ENCODE peak calls at places on chromosome 6, in four cellular contexts. T is mucosa of gallbladder, H is glomerular endothelial cell, J is 8988T. C is an unnamed sample.

GRCh38 chr6:105795913-105796517 is 290.1 kb upstream of the PRDM1 start:
- DNase-seq in H (no peak), J (no peak), T (no peak), C (no peak)

GRCh38 chr6:142927904-142928303 is 17.1 kb downstream of the HIVEP2 start:
- DNase-seq in J (no peak), T (no peak), H (no peak), C (no peak)

GRCh38 chr6:52551483-52552277 is 25.2 kb downstream of the TRAM2 start:
- DNase-seq in H (no peak), T (peak), J (peak), C (peak)

GRCh38 chr6:113371106-113371505 is 486.0 kb upstream of the MARCKS start:
- DNase-seq in H (no peak), J (no peak), T (no peak), C (no peak)

GRCh38 chr6:144824018-144824417 is 538.9 kb downstream of the UTRN start:
- DNase-seq in T (no peak), H (no peak), J (no peak), C (no peak)

GRCh38 chr6:31737315-31738047 is 1.2 kb upstream of the CLIC1 start:
- DNase-seq in T (no peak), H (no peak), J (no peak), C (peak)

GRCh38 chr6:298233-299049 is 6.2 kb downstream of the DUSP22 start:
- DNase-seq in J (no peak), T (no peak), H (no peak), C (no peak)

GRCh38 chr6:7467007-7467897 is 74.2 kb upstream of the DSP start:
- DNase-seq in T (no peak), J (no peak), H (no peak), C (peak)

GRCh38 chr6:331622-332521 is 39.6 kb downstream of the DUSP22 start:
- DNase-seq in T (no peak), J (no peak), H (no peak), C (no peak)

GRCh38 chr6:12576389-12576788 is 140.2 kb upstream of the PHACTR1 start:
- DNase-seq in J (no peak), T (no peak), H (no peak), C (no peak)

GRCh38 chr6:113672691-113673149 is 184.4 kb upstream of the MARCKS start:
- DNase-seq in T (peak), J (no peak), H (no peak), C (peak)

GRCh38 chr6:80872194-80872950 is 765.9 kb downstream of the BCKDHB start:
- DNase-seq in J (no peak), H (no peak), T (no peak), C (no peak)

GRCh38 chr6:4808396-4808795 is 32.2 kb downstream of the CDYL start:
- DNase-seq in J (no peak), T (no peak), H (no peak), C (no peak)

GRCh38 chr6:126660376-126660775 is 320.5 kb downstream of the CENPW start:
- DNase-seq in J (no peak), H (no peak), T (no peak), C (no peak)

GRCh38 chr6:41578714-41579610 is 32.8 kb downstream of the FOXP4 start:
- DNase-seq in J (no peak), T (no peak), H (no peak), C (no peak)

GRCh38 chr6:147217840-147218404 is 13.7 kb downstream of the STXBP5 start:
- DNase-seq in H (no peak), J (no peak), T (no peak), C (no peak)

GRCh38 chr6:149483302-149483701 is 1.5 kb downstream of the ZC3H12D start:
- DNase-seq in H (no peak), J (no peak), T (no peak), C (no peak)

GRCh38 chr6:36563237-36563927 is 16.1 kb upstream of the STK38 start:
- DNase-seq in J (no peak), H (no peak), T (no peak), C (no peak)

GRCh38 chr6:46380152-46380807 is 111.0 kb downstream of the RCAN2 start:
- DNase-seq in J (no peak), H (no peak), T (no peak), C (peak)

GRCh38 chr6:4668271-4669179 is 107.7 kb upstream of the CDYL start:
- DNase-seq in H (no peak), J (no peak), T (no peak), C (peak)

GRCh38 chr6:156427345-156427744 is 349.8 kb upstream of the ARID1B start:
- DNase-seq in H (no peak), T (no peak), J (no peak), C (peak)

GRCh38 chr6:14365393-14365792 is 247.8 kb downstream of the CD83 start:
- DNase-seq in J (no peak), H (no peak), T (no peak), C (no peak)

GRCh38 chr6:88562737-88563625 is 396.8 kb upstream of the CNR1 start:
- DNase-seq in J (no peak), H (no peak), T (no peak), C (no peak)

GRCh38 chr6:152268846-152269442 is 368.2 kb downstream of the SYNE1 start:
- DNase-seq in H (no peak), J (no peak), T (no peak), C (no peak)

GRCh38 chr6:80094017-80094416 is 12.5 kb upstream of the BCKDHB start:
- DNase-seq in H (no peak), J (no peak), T (no peak), C (no peak)

GRCh38 chr6:132813173-132813856 is 1.1 kb upstream of the RPS12 start:
- DNase-seq in J (no peak), T (peak), H (no peak), C (peak)

GRCh38 chr6:118669561-118669960 is 18.2 kb upstream of the CEP85L start:
- DNase-seq in J (no peak), T (no peak), H (no peak), C (no peak)

GRCh38 chr6:106369739-106370138 is 9.2 kb downstream of the CRYBG1 start:
- DNase-seq in T (no peak), J (no peak), H (no peak), C (no peak)

GRCh38 chr6:168730931-168731716 is 290.1 kb downstream of the SMOC2 start:
- DNase-seq in H (no peak), J (no peak), T (no peak), C (no peak)

GRCh38 chr6:47092249-47092648 is 50.1 kb upstream of the ADGRF1 start:
- DNase-seq in J (no peak), T (no peak), H (no peak), C (no peak)

GRCh38 chr6:351867-352289 is 39.7 kb upstream of the IRF4 start:
- DNase-seq in J (no peak), H (no peak), T (no peak), C (no peak)

GRCh38 chr6:33298773-33299236 is at the start of gene RGL2:
- DNase-seq in J (no peak), H (no peak), T (peak), C (peak)

GRCh38 chr6:159969921-159970320 is 1.0 kb downstream of the IGF2R start:
- DNase-seq in T (peak), J (peak), H (no peak), C (peak)

GRCh38 chr6:74606488-74607135 is 599.2 kb downstream of the COL12A1 start:
- DNase-seq in J (no peak), T (no peak), H (no peak), C (no peak)

GRCh38 chr6:100171533-100172321 is 177.7 kb upstream of the MCHR2 start:
- DNase-seq in J (no peak), H (no peak), T (no peak), C (peak)

C was measured in Daoy.